ENCODE peak calls at places on chromosomes 1 and 21, in five cellular contexts. One of them, this sample, is unnamed. For H3K79me1, the result is how much of the 10 kb centered on the place peaks cover.

GRCh38 chr1:3171761-3172160 is 102.8 kb downstream of the PRDM16 start:
- DNase-seq in IMR-90: no peak
- DNase-seq in mesenchymal stem cell: no peak
- DNase-seq in H9: no peak
- DNase-seq in neuronal stem cell: no peak
- DNase-seq in this sample: no peak

GRCh38 chr1:18121072-18121820 is 13.6 kb downstream of the IGSF21 start:
- DNase-seq in mesenchymal stem cell: no peak
- DNase-seq in IMR-90: no peak
- DNase-seq in neuronal stem cell: no peak
- DNase-seq in H9: no peak
- DNase-seq in this sample: no peak

GRCh38 chr1:3623441-3624150 is 1.2 kb upstream of the TPRG1L start:
- DNase-seq in mesenchymal stem cell: no peak
- DNase-seq in neuronal stem cell: no peak
- DNase-seq in H9: no peak
- DNase-seq in IMR-90: no peak
- DNase-seq in this sample: no peak

GRCh38 chr1:78038071-78038470 is 7.7 kb upstream of the GIPC2 start:
- DNase-seq in mesenchymal stem cell: peak
- DNase-seq in IMR-90: peak
- DNase-seq in neuronal stem cell: no peak
- DNase-seq in H9: no peak
- DNase-seq in this sample: no peak

GRCh38 chr21:38486221-38486620 is 12.1 kb downstream of the ERG start:
- DNase-seq in IMR-90: peak
- DNase-seq in H9: no peak
- DNase-seq in neuronal stem cell: no peak
- DNase-seq in mesenchymal stem cell: peak
- DNase-seq in this sample: no peak

GRCh38 chr21:36188081-36188681 is 31.6 kb downstream of the DOP1B start:
- DNase-seq in mesenchymal stem cell: no peak
- DNase-seq in neuronal stem cell: no peak
- DNase-seq in H9: no peak
- DNase-seq in IMR-90: no peak
- DNase-seq in this sample: no peak

GRCh38 chr1:1024421-1025415 is 4.8 kb downstream of the AGRN start:
- DNase-seq in H9: peak
- DNase-seq in IMR-90: no peak
- DNase-seq in mesenchymal stem cell: no peak
- DNase-seq in neuronal stem cell: no peak
- DNase-seq in this sample: no peak

GRCh38 chr1:153696741-153697140 is 18.3 kb downstream of the NPR1 start:
- DNase-seq in IMR-90: no peak
- DNase-seq in H9: no peak
- DNase-seq in neuronal stem cell: no peak
- DNase-seq in mesenchymal stem cell: no peak
- DNase-seq in this sample: no peak

GRCh38 chr1:86380257-86380861 is 15.8 kb downstream of the ODF2L start:
- DNase-seq in H9: no peak
- DNase-seq in mesenchymal stem cell: peak
- DNase-seq in IMR-90: peak
- DNase-seq in neuronal stem cell: peak
- DNase-seq in this sample: no peak

GRCh38 chr1:205447457-205448415 is 8.1 kb downstream of the BLACAT1 start:
- DNase-seq in mesenchymal stem cell: no peak
- DNase-seq in IMR-90: no peak
- DNase-seq in neuronal stem cell: no peak
- DNase-seq in H9: peak
- DNase-seq in this sample: no peak

GRCh38 chr1:118144777-118145176 is 40.3 kb downstream of the SPAG17 start:
- DNase-seq in IMR-90: peak
- DNase-seq in neuronal stem cell: no peak
- DNase-seq in H9: no peak
- DNase-seq in mesenchymal stem cell: no peak
- DNase-seq in this sample: no peak

GRCh38 chr1:18723206-18723605 is 92.6 kb downstream of the PAX7 start:
- DNase-seq in neuronal stem cell: no peak
- DNase-seq in H9: no peak
- DNase-seq in mesenchymal stem cell: no peak
- DNase-seq in IMR-90: no peak
- DNase-seq in this sample: no peak

GRCh38 chr1:198387587-198387986 is 152.9 kb downstream of the ATP6V1G3 start:
- DNase-seq in mesenchymal stem cell: peak
- DNase-seq in neuronal stem cell: no peak
- DNase-seq in IMR-90: peak
- DNase-seq in H9: no peak
- DNase-seq in this sample: no peak

GRCh38 chr1:240287722-240288121 is 196.0 kb downstream of the FMN2 start:
- DNase-seq in mesenchymal stem cell: no peak
- DNase-seq in IMR-90: no peak
- DNase-seq in neuronal stem cell: no peak
- DNase-seq in H9: no peak
- DNase-seq in this sample: no peak

GRCh38 chr21:19022978-19023377 is 619.4 kb upstream of the TMPRSS15 start:
- DNase-seq in H9: no peak
- DNase-seq in IMR-90: no peak
- DNase-seq in mesenchymal stem cell: no peak
- DNase-seq in neuronal stem cell: no peak
- DNase-seq in this sample: no peak

GRCh38 chr1:30412241-30413110 is 310.9 kb downstream of the MATN1 start:
- DNase-seq in IMR-90: no peak
- DNase-seq in mesenchymal stem cell: no peak
- DNase-seq in H9: peak
- DNase-seq in neuronal stem cell: no peak
- DNase-seq in this sample: peak

GRCh38 chr21:46150073-46150472 is 5.3 kb downstream of the FTCD start:
- DNase-seq in IMR-90: no peak
- DNase-seq in mesenchymal stem cell: no peak
- DNase-seq in H9: peak
- DNase-seq in neuronal stem cell: no peak
- DNase-seq in this sample: no peak

GRCh38 chr1:218674280-218674773 is 329.2 kb downstream of the TGFB2 start:
- DNase-seq in neuronal stem cell: peak
- DNase-seq in IMR-90: peak
- DNase-seq in H9: peak
- DNase-seq in mesenchymal stem cell: peak
- DNase-seq in this sample: peak

GRCh38 chr21:41075668-41076463 is 92.1 kb upstream of the BACE2 start:
- DNase-seq in H9: no peak
- DNase-seq in neuronal stem cell: no peak
- DNase-seq in mesenchymal stem cell: no peak
- DNase-seq in IMR-90: no peak
- DNase-seq in this sample: no peak

GRCh38 chr1:1374068-1374860 is 743 bp downstream of the AURKAIP1 start:
- DNase-seq in mesenchymal stem cell: no peak
- DNase-seq in H9: no peak
- DNase-seq in neuronal stem cell: no peak
- DNase-seq in IMR-90: no peak
- DNase-seq in this sample: no peak

GRCh38 chr1:1167416-1168155 is 6.1 kb upstream of the TTLL10 start:
- DNase-seq in mesenchymal stem cell: no peak
- DNase-seq in IMR-90: no peak
- DNase-seq in H9: no peak
- DNase-seq in neuronal stem cell: no peak
- DNase-seq in this sample: peak

GRCh38 chr1:231337043-231337471 is 595 bp downstream of the EXOC8 start:
- DNase-seq in neuronal stem cell: no peak
- DNase-seq in mesenchymal stem cell: no peak
- DNase-seq in H9: no peak
- DNase-seq in IMR-90: no peak
- DNase-seq in this sample: no peak

GRCh38 chr1:209168204-209168603 is 415.3 kb upstream of the CAMK1G start:
- DNase-seq in neuronal stem cell: no peak
- DNase-seq in IMR-90: no peak
- DNase-seq in H9: no peak
- DNase-seq in mesenchymal stem cell: no peak
- DNase-seq in this sample: no peak

GRCh38 chr21:42381347-42381984 is 14.4 kb downstream of the TMPRSS3 start:
- DNase-seq in H9: peak
- DNase-seq in neuronal stem cell: no peak
- DNase-seq in IMR-90: peak
- DNase-seq in mesenchymal stem cell: peak
- DNase-seq in this sample: no peak

GRCh38 chr1:32172621-32173245 is 6.7 kb upstream of the TXLNA start:
- DNase-seq in mesenchymal stem cell: no peak
- DNase-seq in IMR-90: peak
- DNase-seq in H9: no peak
- DNase-seq in neuronal stem cell: no peak
- DNase-seq in this sample: no peak

GRCh38 chr1:233679030-233679429 is 65.1 kb downstream of the KCNK1 start:
- DNase-seq in IMR-90: no peak
- DNase-seq in neuronal stem cell: no peak
- DNase-seq in mesenchymal stem cell: no peak
- DNase-seq in H9: no peak
- DNase-seq in this sample: no peak

GRCh38 chr1:212098340-212098739 is 62.8 kb downstream of the DTL start:
- DNase-seq in mesenchymal stem cell: no peak
- DNase-seq in H9: no peak
- DNase-seq in IMR-90: no peak
- DNase-seq in neuronal stem cell: no peak
- DNase-seq in this sample: no peak

GRCh38 chr1:62438163-62438562 is 1.3 kb downstream of the USP1 start:
- DNase-seq in IMR-90: no peak
- DNase-seq in mesenchymal stem cell: peak
- DNase-seq in H9: no peak
- DNase-seq in neuronal stem cell: no peak
- DNase-seq in this sample: no peak

GRCh38 chr1:7404046-7404742 is 366.9 kb upstream of the VAMP3 start:
- DNase-seq in mesenchymal stem cell: no peak
- DNase-seq in H9: peak
- DNase-seq in neuronal stem cell: no peak
- DNase-seq in IMR-90: no peak
- DNase-seq in this sample: no peak

GRCh38 chr1:7401814-7402547 is 369.1 kb upstream of the VAMP3 start:
- DNase-seq in IMR-90: peak
- DNase-seq in H9: peak
- DNase-seq in mesenchymal stem cell: peak
- DNase-seq in neuronal stem cell: no peak
- DNase-seq in this sample: no peak

GRCh38 chr1:7400566-7400965 is 370.5 kb upstream of the VAMP3 start:
- DNase-seq in mesenchymal stem cell: no peak
- DNase-seq in neuronal stem cell: no peak
- DNase-seq in H9: no peak
- DNase-seq in IMR-90: no peak
- DNase-seq in this sample: no peak

GRCh38 chr1:7403265-7404045 is 367.6 kb upstream of the VAMP3 start:
- DNase-seq in IMR-90: peak
- DNase-seq in neuronal stem cell: no peak
- DNase-seq in mesenchymal stem cell: peak
- DNase-seq in H9: peak
- DNase-seq in this sample: no peak

DNA sequence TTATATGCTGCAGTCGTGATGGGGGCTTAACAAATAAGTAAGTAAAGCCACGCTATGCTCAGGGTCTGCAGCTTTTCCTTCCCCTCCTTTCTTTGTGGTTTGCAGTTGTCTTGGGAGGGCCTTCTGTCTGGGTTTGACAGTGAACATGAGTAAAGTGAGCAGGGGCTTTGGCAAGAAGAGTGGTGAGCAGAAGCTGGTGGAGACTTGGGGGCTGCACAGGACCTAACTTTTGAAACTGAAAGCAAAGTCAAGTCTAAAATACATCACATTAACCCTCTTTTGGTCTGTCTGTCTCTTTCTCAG is 368.6 kb upstream of the VAMP3 start:
- DNase-seq in mesenchymal stem cell: peak
- DNase-seq in IMR-90: no peak
- DNase-seq in H9: no peak
- DNase-seq in neuronal stem cell: no peak
- DNase-seq in this sample: no peak
- H4K91ac ChIP-seq in mesenchymal stem cell: peak
- H4K91ac ChIP-seq in IMR-90: peak
- H4K91ac ChIP-seq in H9: no peak
- H4K91ac ChIP-seq in neuronal stem cell: no peak
- H4K91ac ChIP-seq in this sample: peak

GRCh38 chr1:167678838-167679237 is 42.9 kb upstream of the MPZL1 start:
- DNase-seq in IMR-90: no peak
- DNase-seq in mesenchymal stem cell: no peak
- DNase-seq in H9: no peak
- DNase-seq in neuronal stem cell: no peak
- DNase-seq in this sample: no peak

GRCh38 chr1:167683226-167683625 is 38.6 kb upstream of the MPZL1 start:
- DNase-seq in IMR-90: no peak
- DNase-seq in H9: no peak
- DNase-seq in mesenchymal stem cell: no peak
- DNase-seq in neuronal stem cell: no peak
- DNase-seq in this sample: no peak

GRCh38 chr1:167679714-167680113 is 42.1 kb upstream of the MPZL1 start:
- DNase-seq in IMR-90: no peak
- DNase-seq in neuronal stem cell: no peak
- DNase-seq in mesenchymal stem cell: no peak
- DNase-seq in H9: no peak
- DNase-seq in this sample: no peak

GRCh38 chr1:167681497-167682102 is 40.2 kb upstream of the MPZL1 start:
- DNase-seq in H9: no peak
- DNase-seq in IMR-90: no peak
- DNase-seq in mesenchymal stem cell: no peak
- DNase-seq in neuronal stem cell: no peak
- DNase-seq in this sample: no peak

GRCh38 chr1:167681024-167681423 is 40.8 kb upstream of the MPZL1 start:
- DNase-seq in H9: no peak
- DNase-seq in IMR-90: no peak
- DNase-seq in mesenchymal stem cell: no peak
- DNase-seq in neuronal stem cell: no peak
- DNase-seq in this sample: no peak
- H3K79me1 ChIP-seq in H9: under half
- H3K79me1 ChIP-seq in IMR-90: under half
- H3K79me1 ChIP-seq in mesenchymal stem cell: under half
- H3K79me1 ChIP-seq in neuronal stem cell: under half
- H3K79me1 ChIP-seq in this sample: under half

GRCh38 chr1:109912873-109913272 is 2.2 kb downstream of the CSF1 start:
- DNase-seq in H9: no peak
- DNase-seq in neuronal stem cell: no peak
- DNase-seq in IMR-90: peak
- DNase-seq in mesenchymal stem cell: no peak
- DNase-seq in this sample: no peak

GRCh38 chr1:109910963-109911798 is 532 bp downstream of the CSF1 start:
- DNase-seq in mesenchymal stem cell: peak
- DNase-seq in IMR-90: no peak
- DNase-seq in H9: peak
- DNase-seq in neuronal stem cell: peak
- DNase-seq in this sample: peak

GRCh38 chr1:109913360-109913879 is 2.8 kb downstream of the CSF1 start:
- DNase-seq in mesenchymal stem cell: no peak
- DNase-seq in neuronal stem cell: no peak
- DNase-seq in IMR-90: no peak
- DNase-seq in H9: no peak
- DNase-seq in this sample: no peak

GRCh38 chr1:109910123-109910962 is at the start of gene CSF1:
- DNase-seq in IMR-90: peak
- DNase-seq in neuronal stem cell: peak
- DNase-seq in H9: peak
- DNase-seq in mesenchymal stem cell: peak
- DNase-seq in this sample: peak

GRCh38 chr1:109912214-109912861 is 1.7 kb downstream of the CSF1 start:
- DNase-seq in H9: no peak
- DNase-seq in IMR-90: no peak
- DNase-seq in mesenchymal stem cell: peak
- DNase-seq in neuronal stem cell: no peak
- DNase-seq in this sample: no peak
- H4K91ac ChIP-seq in H9: no peak
- H4K91ac ChIP-seq in IMR-90: peak
- H4K91ac ChIP-seq in mesenchymal stem cell: no peak
- H4K91ac ChIP-seq in neuronal stem cell: no peak
- H4K91ac ChIP-seq in this sample: peak

GRCh38 chr1:27562483-27563406 is 41.2 kb downstream of the AHDC1 start:
- DNase-seq in mesenchymal stem cell: no peak
- DNase-seq in IMR-90: no peak
- DNase-seq in H9: no peak
- DNase-seq in neuronal stem cell: no peak
- DNase-seq in this sample: no peak
- H3K79me1 ChIP-seq in mesenchymal stem cell: under half
- H3K79me1 ChIP-seq in IMR-90: under half
- H3K79me1 ChIP-seq in H9: under half
- H3K79me1 ChIP-seq in neuronal stem cell: under half
- H3K79me1 ChIP-seq in this sample: under half